ENCODE peak calls at places on chromosomes 5 and 9, in nine cellular contexts. O is BJ, R is PC-3, T is A673, W is right atrium auricular region, L is prostate gland, P is gastrocnemius medialis, J is stomach, Z is heart left ventricle. S is an unnamed sample.

GRCh38 chr5:18553269-18553668 is 919.0 kb downstream of the TAF11L14 start:
- DNase-seq in W (no peak), Z (no peak), P (no peak), O (no peak), J (no peak), L (no peak), T (peak; percentile 25), R (peak; percentile 96), S (no peak)

GRCh38 chr9:117253256-117253655 is 161.6 kb downstream of the ASTN2 start:
- DNase-seq in W (no peak), P (no peak), O (no peak), Z (no peak), R (no peak), T (no peak), L (no peak), J (no peak), S (no peak)

GRCh38 chr5:32773944-32774343 is 62.8 kb downstream of the NPR3 start:
- DNase-seq in J (no peak), T (no peak), O (no peak), W (no peak), P (no peak), L (no peak), R (no peak), Z (no peak), S (no peak)

GRCh38 chr5:158233735-158234322 is 374.9 kb upstream of the CLINT1 start:
- DNase-seq in J (no peak), R (no peak), T (no peak), W (no peak), P (no peak), O (no peak), L (no peak), Z (no peak), S (no peak)

GRCh38 chr9:33506626-33507370 is 17.3 kb upstream of the ANKRD18B start:
- DNase-seq in R (peak; percentile 72), L (no peak), T (no peak), J (no peak), W (no peak), Z (no peak), P (no peak), O (peak; percentile 89), S (peak; percentile 87)

GRCh38 chr5:159091051-159091450 is 8.7 kb downstream of the EBF1 start:
- DNase-seq in T (no peak), W (no peak), J (no peak), R (no peak), L (no peak), P (no peak), O (no peak), Z (no peak), S (no peak)

GRCh38 chr5:124240732-124241131 is 505.7 kb downstream of the ZNF608 start:
- DNase-seq in O (no peak), L (no peak), R (no peak), Z (no peak), P (no peak), J (no peak), T (no peak), W (no peak), S (no peak)

GRCh38 chr9:124014355-124015026 is 2.9 kb downstream of the LHX2 start:
- DNase-seq in R (no peak), O (no peak), J (no peak), T (no peak), P (no peak), L (no peak), Z (no peak), W (no peak), S (no peak)

GRCh38 chr5:173775261-173775660 is 112.9 kb upstream of the CPEB4 start:
- DNase-seq in T (no peak), J (no peak), Z (no peak), L (no peak), P (no peak), R (no peak), W (no peak), O (no peak), S (no peak)

GRCh38 chr9:16267336-16268036 is 603.0 kb downstream of the BNC2 start:
- DNase-seq in L (peak; percentile 17), J (peak; percentile 51), P (no peak), T (no peak), W (no peak), Z (no peak), R (peak; percentile 89), O (no peak), S (no peak)

GRCh38 chr5:28561522-28561921 is 1523.1 kb upstream of the CDH9 start:
- DNase-seq in O (no peak), L (no peak), Z (no peak), P (no peak), T (no peak), W (no peak), R (no peak), J (no peak), S (no peak)

GRCh38 chr9:136762915-136763648 is 1.2 kb downstream of the LCN15 start:
- DNase-seq in T (peak; percentile 69), P (no peak), Z (no peak), W (no peak), J (peak; percentile 56), L (no peak), O (no peak), R (peak; percentile 18), S (no peak)

DNA sequence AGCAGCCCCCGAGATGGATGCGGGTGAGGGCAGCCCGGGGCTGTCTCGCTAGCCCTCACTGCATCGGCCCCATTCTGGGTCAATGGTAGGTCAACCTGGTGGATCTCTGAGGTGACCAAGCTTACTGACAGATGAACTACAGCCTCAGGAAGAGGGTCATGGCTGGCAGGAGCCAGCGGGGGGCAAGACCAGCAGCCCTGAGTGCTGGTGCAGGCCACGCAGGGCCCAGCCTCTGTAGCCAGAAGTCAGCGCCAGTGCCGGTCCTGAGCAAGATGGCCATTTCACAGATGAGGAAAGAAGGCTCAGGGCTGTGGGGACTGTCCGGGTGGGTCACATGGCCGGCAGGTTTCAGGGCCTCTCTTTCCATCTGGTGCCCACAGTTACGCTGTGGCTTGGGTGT is 5.1 kb upstream of the DBH start:
- DNase-seq in O (no peak), L (no peak), T (no peak), R (no peak), Z (no peak), J (no peak), P (no peak), W (no peak), S (no peak)
- H3K27me3 ChIP-seq in O (peaks cover 10% of the 10 kb centered on the region), L (peaks cover 2% of the 10 kb centered on the region), T (no peaks in the 10 kb centered on the region), R (peaks cover 15% of the 10 kb centered on the region), Z (no peaks in the 10 kb centered on the region), J (peaks cover 10% of the 10 kb centered on the region), P (peaks cover 10% of the 10 kb centered on the region), W (no peaks in the 10 kb centered on the region), S (peaks cover 22% of the 10 kb centered on the region)

DNA sequence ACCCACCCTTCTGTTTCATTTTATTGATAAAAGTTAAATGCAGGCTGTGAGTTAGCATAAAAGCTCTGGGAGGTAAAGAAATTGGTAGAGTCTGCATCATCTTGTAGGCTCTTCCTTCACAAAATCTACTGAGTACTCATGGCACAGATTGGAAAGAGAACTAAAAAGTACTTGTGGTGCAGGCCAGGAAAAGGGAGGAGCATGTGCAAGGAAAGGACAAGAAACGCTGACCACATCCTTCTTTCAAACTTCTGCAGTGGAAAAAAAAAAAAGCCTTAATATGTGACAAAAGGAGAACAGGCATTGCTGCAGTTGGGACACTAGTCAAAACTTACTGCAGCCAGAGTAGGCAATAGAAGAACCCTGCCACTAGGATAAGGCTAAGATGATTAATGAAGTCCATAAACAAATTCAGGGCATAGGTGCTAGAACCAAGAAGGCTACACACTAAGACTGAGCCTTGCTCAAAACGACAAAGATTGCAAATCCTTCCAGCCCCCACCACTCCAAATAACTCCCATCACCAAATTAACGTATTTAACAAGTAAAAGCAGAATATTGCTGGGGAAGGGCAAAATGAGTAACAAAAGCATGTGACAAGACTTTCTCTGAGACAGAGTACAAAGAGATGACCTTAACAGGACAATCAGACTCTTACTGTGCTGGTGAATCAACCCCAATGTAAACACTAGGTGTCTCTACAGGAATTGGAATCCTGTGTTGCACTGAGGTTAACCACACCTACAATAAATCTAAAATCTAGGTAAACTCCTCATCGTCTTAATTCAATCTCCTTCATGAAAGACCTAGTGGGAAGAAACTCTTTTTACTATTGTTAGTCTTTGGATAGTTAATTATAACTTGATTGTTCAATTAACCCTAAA is 1024.8 kb downstream of the TLE1 start:
- DNase-seq in Z (no peak), L (no peak), W (no peak), O (no peak), J (no peak), R (peak; percentile 75), P (no peak), T (no peak), S (no peak)
- TF ChIP-seq CTCF in Z (no peak), L (no peak), W (no peak), O (no peak), J (no peak), R (peak; percentile 57), P (no peak), T (no peak), S (no peak)

GRCh38 chr5:9453480-9454011 is 92.3 kb downstream of the SEMA5A start:
- DNase-seq in Z (no peak), O (no peak), R (no peak), L (no peak), P (no peak), J (no peak), W (no peak), T (no peak), S (no peak)
- H3K27me3 ChIP-seq in Z (no peaks in the 10 kb centered on the region), O (no peaks in the 10 kb centered on the region), R (no peaks in the 10 kb centered on the region), L (no peaks in the 10 kb centered on the region), P (no peaks in the 10 kb centered on the region), J (no peaks in the 10 kb centered on the region), W (no peaks in the 10 kb centered on the region), T (no peaks in the 10 kb centered on the region), S (no peaks in the 10 kb centered on the region)

GRCh38 chr5:94545870-94546625 is 72.4 kb downstream of the KIAA0825 start:
- DNase-seq in R (no peak), T (no peak), P (no peak), O (no peak), Z (no peak), L (no peak), W (no peak), J (no peak), S (no peak)

GRCh38 chr5:94544784-94545318 is 73.6 kb downstream of the KIAA0825 start:
- DNase-seq in Z (no peak), L (no peak), R (no peak), T (no peak), O (no peak), P (no peak), W (no peak), J (no peak), S (no peak)

GRCh38 chr5:94540856-94541494 is 77.4 kb downstream of the KIAA0825 start:
- DNase-seq in R (peak; percentile 10), Z (no peak), J (no peak), P (no peak), T (no peak), W (no peak), L (no peak), O (no peak), S (no peak)

GRCh38 chr5:94538260-94538659 is 80.1 kb downstream of the KIAA0825 start:
- DNase-seq in T (no peak), P (no peak), J (no peak), R (no peak), L (no peak), W (no peak), O (no peak), Z (no peak), S (no peak)

GRCh38 chr5:94544031-94544650 is 74.3 kb downstream of the KIAA0825 start:
- DNase-seq in W (no peak), R (no peak), Z (no peak), J (no peak), L (no peak), P (no peak), T (no peak), O (no peak), S (no peak)
- TF ChIP-seq CTCF in W (no peak), R (no peak), Z (no peak), J (no peak), L (no peak), P (no peak), T (no peak), O (no peak), S (no peak)